ENCODE peak calls at places on chromosomes 5 and 9, in seven cellular contexts. S is EH; I is effector CD4-positive, alpha-beta T cell; X is GM23338; A is activated CD4-positive, alpha-beta T cell treated with anti-CD3 and anti-CD28 coated beads, Interleukin-2, amount 10 ng/mL, durations not matched to agents 7 days and 5 days; M is stimulated activated CD8-positive, alpha-beta memory T cell treated with anti-CD3 and anti-CD28 coated beads, Interleukin-4, amount 100 ng/mL, for 24 hours; D is spleen. F is an unnamed sample.
A peak's percentile ranks its signal among the peaks of the same experiment; 100 is the strongest.

GRCh38 chr5:178432421-178433272 is 157.5 kb downstream of the COL23A1 start:
- DNase-seq in I (no peak), X (no peak), D (peak; percentile 47), S (no peak), A (no peak), M (no peak), F (no peak)

GRCh38 chr9:34072868-34073590 is 24.3 kb upstream of the UBAP2 start:
- DNase-seq in A (no peak), I (no peak), X (no peak), D (no peak), S (peak; percentile 82), M (no peak), F (no peak)

GRCh38 chr9:36218411-36218901 is 27.7 kb downstream of the CLTA start:
- DNase-seq in M (no peak), S (no peak), I (no peak), X (no peak), A (peak; percentile 43), D (no peak), F (peak; percentile 50)

GRCh38 chr5:134249469-134250379 is 23.9 kb upstream of the PPP2CA start:
- DNase-seq in M (no peak), S (peak; percentile 34), X (no peak), A (no peak), D (no peak), I (no peak), F (peak; percentile 61)

GRCh38 chr9:129839324-129840023 is 4.2 kb downstream of the USP20 start:
- DNase-seq in M (no peak), S (peak; percentile 10), D (no peak), A (no peak), X (no peak), I (no peak), F (no peak)

GRCh38 chr9:91900057-91900816 is 49.8 kb downstream of the ROR2 start:
- DNase-seq in D (peak; percentile 70), M (no peak), I (no peak), S (no peak), A (no peak), X (peak; percentile 38), F (no peak)

GRCh38 chr5:1490360-1490759 is 33.4 kb downstream of the LPCAT1 start:
- DNase-seq in S (no peak), X (no peak), D (no peak), M (no peak), I (no peak), A (no peak), F (no peak)

GRCh38 chr9:38142201-38142600 is 73.2 kb upstream of the SHB start:
- DNase-seq in A (no peak), X (no peak), D (no peak), S (peak; percentile 73), I (no peak), M (no peak), F (no peak)

GRCh38 chr5:77990020-77990419 is 213.9 kb upstream of the TBCA start:
- DNase-seq in M (no peak), I (no peak), X (peak; percentile 63), D (no peak), S (no peak), A (no peak), F (no peak)

GRCh38 chr9:36328798-36329411 is 70.7 kb upstream of the GNE start:
- DNase-seq in D (no peak), M (no peak), X (peak; percentile 76), S (peak; percentile 76), A (peak; percentile 79), I (peak; percentile 54), F (peak; percentile 80)

GRCh38 chr9:129100383-129101169 is 10.0 kb downstream of the CRAT start:
- DNase-seq in I (no peak), S (no peak), X (peak; percentile 47), D (no peak), M (no peak), A (no peak), F (no peak)

GRCh38 chr5:17679597-17680187 is 45.4 kb downstream of the TAF11L14 start:
- DNase-seq in A (no peak), M (no peak), S (no peak), X (no peak), I (no peak), D (no peak), F (no peak)

GRCh38 chr9:134928796-134929559 is 11.3 kb upstream of the FCN1 start:
- DNase-seq in S (no peak), M (no peak), A (no peak), I (no peak), X (no peak), D (peak; percentile 88), F (peak; percentile 71)

GRCh38 chr5:33939863-33940262 is 3.7 kb downstream of the RXFP3 start:
- DNase-seq in S (peak; percentile 12), X (no peak), M (no peak), A (no peak), D (no peak), I (no peak), F (peak; percentile 52)

GRCh38 chr5:135461752-135462151 is 9.6 kb upstream of the TIFAB start:
- DNase-seq in A (no peak), D (peak; percentile 45), S (no peak), I (no peak), X (no peak), M (no peak), F (no peak)

F was measured in Ammon's horn.